ENCODE peak calls at places on chromosome 5, in eight cellular contexts. One of them, this sample, is unnamed.

GRCh38 chr5:38473008-38473407 is 83.4 kb downstream of the LIFR start:
- DNase-seq in brain microvascular endothelial cell: no peak
- DNase-seq in WERI-Rb-1: no peak
- DNase-seq in fibroblast of mammary gland: no peak
- DNase-seq in HFF-Myc: no peak
- DNase-seq in upper lobe of right lung: no peak
- DNase-seq in cardiac fibroblast: no peak
- DNase-seq in tibial nerve: no peak
- DNase-seq in this sample: no peak

GRCh38 chr5:89756955-89757354 is 652.6 kb downstream of the CETN3 start:
- DNase-seq in tibial nerve: no peak
- DNase-seq in fibroblast of mammary gland: peak
- DNase-seq in HFF-Myc: no peak
- DNase-seq in brain microvascular endothelial cell: no peak
- DNase-seq in WERI-Rb-1: no peak
- DNase-seq in upper lobe of right lung: no peak
- DNase-seq in cardiac fibroblast: peak
- DNase-seq in this sample: no peak

GRCh38 chr5:111748304-111748763 is 8.7 kb downstream of the NREP start:
- DNase-seq in upper lobe of right lung: no peak
- DNase-seq in tibial nerve: no peak
- DNase-seq in fibroblast of mammary gland: peak
- DNase-seq in brain microvascular endothelial cell: peak
- DNase-seq in HFF-Myc: peak
- DNase-seq in WERI-Rb-1: no peak
- DNase-seq in cardiac fibroblast: peak
- DNase-seq in this sample: peak

GRCh38 chr5:15844253-15844652 is 335.3 kb downstream of the MARCHF11 start:
- DNase-seq in upper lobe of right lung: no peak
- DNase-seq in fibroblast of mammary gland: no peak
- DNase-seq in WERI-Rb-1: no peak
- DNase-seq in HFF-Myc: no peak
- DNase-seq in tibial nerve: no peak
- DNase-seq in cardiac fibroblast: no peak
- DNase-seq in brain microvascular endothelial cell: no peak
- DNase-seq in this sample: no peak

GRCh38 chr5:151110122-151110681 is 29.4 kb upstream of the TNIP1 start:
- DNase-seq in fibroblast of mammary gland: no peak
- DNase-seq in upper lobe of right lung: no peak
- DNase-seq in WERI-Rb-1: no peak
- DNase-seq in tibial nerve: no peak
- DNase-seq in HFF-Myc: no peak
- DNase-seq in cardiac fibroblast: no peak
- DNase-seq in brain microvascular endothelial cell: no peak
- DNase-seq in this sample: no peak

GRCh38 chr5:60102961-60103683 is 209.6 kb upstream of the PDE4D start:
- DNase-seq in tibial nerve: no peak
- DNase-seq in WERI-Rb-1: no peak
- DNase-seq in cardiac fibroblast: peak
- DNase-seq in HFF-Myc: peak
- DNase-seq in brain microvascular endothelial cell: peak
- DNase-seq in upper lobe of right lung: no peak
- DNase-seq in fibroblast of mammary gland: peak
- DNase-seq in this sample: peak

GRCh38 chr5:108747111-108748009 is at the start of gene FER:
- DNase-seq in upper lobe of right lung: no peak
- DNase-seq in cardiac fibroblast: peak
- DNase-seq in brain microvascular endothelial cell: peak
- DNase-seq in HFF-Myc: peak
- DNase-seq in WERI-Rb-1: no peak
- DNase-seq in tibial nerve: no peak
- DNase-seq in fibroblast of mammary gland: peak
- DNase-seq in this sample: peak

GRCh38 chr5:41748631-41749030 is 121.6 kb downstream of the OXCT1 start:
- DNase-seq in WERI-Rb-1: no peak
- DNase-seq in tibial nerve: no peak
- DNase-seq in HFF-Myc: no peak
- DNase-seq in brain microvascular endothelial cell: peak
- DNase-seq in upper lobe of right lung: no peak
- DNase-seq in cardiac fibroblast: peak
- DNase-seq in fibroblast of mammary gland: peak
- DNase-seq in this sample: no peak

GRCh38 chr5:144333336-144333920 is 162.8 kb downstream of the KCTD16 start:
- DNase-seq in WERI-Rb-1: no peak
- DNase-seq in upper lobe of right lung: no peak
- DNase-seq in tibial nerve: no peak
- DNase-seq in HFF-Myc: no peak
- DNase-seq in cardiac fibroblast: no peak
- DNase-seq in fibroblast of mammary gland: no peak
- DNase-seq in brain microvascular endothelial cell: no peak
- DNase-seq in this sample: peak

GRCh38 chr5:167458412-167458811 is 833.0 kb upstream of the WWC1 start:
- DNase-seq in HFF-Myc: no peak
- DNase-seq in fibroblast of mammary gland: no peak
- DNase-seq in WERI-Rb-1: no peak
- DNase-seq in brain microvascular endothelial cell: no peak
- DNase-seq in cardiac fibroblast: no peak
- DNase-seq in tibial nerve: no peak
- DNase-seq in upper lobe of right lung: no peak
- DNase-seq in this sample: no peak

GRCh38 chr5:113293613-113294340 is 141.0 kb downstream of the TSSK1B start:
- DNase-seq in brain microvascular endothelial cell: peak
- DNase-seq in HFF-Myc: no peak
- DNase-seq in WERI-Rb-1: no peak
- DNase-seq in tibial nerve: no peak
- DNase-seq in fibroblast of mammary gland: peak
- DNase-seq in cardiac fibroblast: peak
- DNase-seq in upper lobe of right lung: no peak
- DNase-seq in this sample: peak

GRCh38 chr5:152622628-152623027 is 217.5 kb upstream of the NMUR2 start:
- DNase-seq in tibial nerve: no peak
- DNase-seq in HFF-Myc: no peak
- DNase-seq in WERI-Rb-1: no peak
- DNase-seq in cardiac fibroblast: no peak
- DNase-seq in brain microvascular endothelial cell: no peak
- DNase-seq in fibroblast of mammary gland: no peak
- DNase-seq in upper lobe of right lung: no peak
- DNase-seq in this sample: no peak

GRCh38 chr5:144150996-144151395 is 19.5 kb downstream of the YIPF5 start:
- DNase-seq in WERI-Rb-1: no peak
- DNase-seq in fibroblast of mammary gland: no peak
- DNase-seq in upper lobe of right lung: no peak
- DNase-seq in cardiac fibroblast: peak
- DNase-seq in tibial nerve: no peak
- DNase-seq in brain microvascular endothelial cell: peak
- DNase-seq in HFF-Myc: no peak
- DNase-seq in this sample: peak

GRCh38 chr5:9283473-9283872 is 262.4 kb downstream of the SEMA5A start:
- DNase-seq in cardiac fibroblast: no peak
- DNase-seq in tibial nerve: no peak
- DNase-seq in brain microvascular endothelial cell: no peak
- DNase-seq in fibroblast of mammary gland: no peak
- DNase-seq in WERI-Rb-1: no peak
- DNase-seq in HFF-Myc: no peak
- DNase-seq in upper lobe of right lung: no peak
- DNase-seq in this sample: no peak
- TF ChIP-seq CTCF in cardiac fibroblast: peak
- TF ChIP-seq CTCF in tibial nerve: no peak
- TF ChIP-seq CTCF in brain microvascular endothelial cell: peak
- TF ChIP-seq CTCF in fibroblast of mammary gland: no peak
- TF ChIP-seq CTCF in WERI-Rb-1: peak
- TF ChIP-seq CTCF in HFF-Myc: peak
- TF ChIP-seq CTCF in upper lobe of right lung: no peak
- TF ChIP-seq CTCF in this sample: no peak

DNA sequence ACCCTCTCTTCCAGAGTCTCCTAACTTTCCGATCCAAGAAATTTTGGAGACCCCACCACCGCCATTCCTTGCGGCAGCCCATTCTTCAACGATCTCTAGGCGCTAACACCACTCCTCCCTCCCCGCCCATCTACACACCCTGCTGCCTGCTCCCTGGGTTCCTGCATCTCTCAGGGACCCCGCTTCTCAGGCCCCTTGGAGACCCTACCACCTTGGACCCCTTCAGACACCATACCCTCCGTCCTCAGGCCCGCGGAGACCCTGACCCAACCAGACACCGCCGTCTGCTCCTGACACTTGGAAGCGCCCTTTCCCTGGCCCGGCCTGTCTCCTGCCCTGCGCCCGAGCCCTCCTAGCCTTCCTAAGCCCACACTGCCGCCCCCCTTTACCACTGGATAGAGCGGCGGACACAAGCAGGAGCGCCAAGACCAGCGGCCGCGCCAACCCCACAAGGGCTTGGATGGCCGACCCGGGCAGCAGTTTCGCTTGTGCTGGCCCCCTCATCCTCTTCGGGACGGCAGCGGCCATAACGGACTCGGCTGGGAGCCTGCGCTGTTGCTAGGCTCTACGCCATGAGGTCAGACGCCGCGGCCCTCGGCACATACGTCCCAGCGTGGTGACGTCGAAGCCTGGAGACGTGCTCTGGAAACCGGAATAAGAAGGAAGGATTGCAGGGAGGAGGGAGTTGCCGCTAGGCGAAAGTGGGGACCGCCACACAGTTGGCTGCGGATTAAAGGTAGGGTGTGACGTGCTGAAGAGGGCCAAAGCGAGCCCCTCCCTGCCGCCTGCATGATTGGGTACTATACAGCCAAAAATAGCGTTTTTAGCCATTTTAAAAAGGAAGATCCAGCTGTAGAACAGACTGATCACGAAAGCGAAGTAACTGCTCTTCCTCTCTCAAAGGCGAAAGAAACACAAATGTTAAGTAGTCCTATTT is at the start of gene C5orf15:
- DNase-seq in WERI-Rb-1: peak
- DNase-seq in fibroblast of mammary gland: peak
- DNase-seq in tibial nerve: peak
- DNase-seq in brain microvascular endothelial cell: peak
- DNase-seq in HFF-Myc: peak
- DNase-seq in cardiac fibroblast: peak
- DNase-seq in upper lobe of right lung: peak
- DNase-seq in this sample: peak
- TF ChIP-seq CTCF in WERI-Rb-1: no peak
- TF ChIP-seq CTCF in fibroblast of mammary gland: peak
- TF ChIP-seq CTCF in tibial nerve: peak
- TF ChIP-seq CTCF in brain microvascular endothelial cell: peak
- TF ChIP-seq CTCF in HFF-Myc: no peak
- TF ChIP-seq CTCF in cardiac fibroblast: no peak
- TF ChIP-seq CTCF in upper lobe of right lung: peak
- TF ChIP-seq CTCF in this sample: peak

GRCh38 chr5:66494437-66494836 is 101.8 kb upstream of the MAST4 start:
- DNase-seq in WERI-Rb-1: peak
- DNase-seq in HFF-Myc: no peak
- DNase-seq in tibial nerve: no peak
- DNase-seq in upper lobe of right lung: no peak
- DNase-seq in cardiac fibroblast: no peak
- DNase-seq in fibroblast of mammary gland: no peak
- DNase-seq in brain microvascular endothelial cell: no peak
- DNase-seq in this sample: no peak

GRCh38 chr5:66503203-66503789 is 92.9 kb upstream of the MAST4 start:
- DNase-seq in tibial nerve: no peak
- DNase-seq in upper lobe of right lung: no peak
- DNase-seq in cardiac fibroblast: no peak
- DNase-seq in fibroblast of mammary gland: no peak
- DNase-seq in WERI-Rb-1: no peak
- DNase-seq in HFF-Myc: no peak
- DNase-seq in brain microvascular endothelial cell: no peak
- DNase-seq in this sample: no peak

DNA sequence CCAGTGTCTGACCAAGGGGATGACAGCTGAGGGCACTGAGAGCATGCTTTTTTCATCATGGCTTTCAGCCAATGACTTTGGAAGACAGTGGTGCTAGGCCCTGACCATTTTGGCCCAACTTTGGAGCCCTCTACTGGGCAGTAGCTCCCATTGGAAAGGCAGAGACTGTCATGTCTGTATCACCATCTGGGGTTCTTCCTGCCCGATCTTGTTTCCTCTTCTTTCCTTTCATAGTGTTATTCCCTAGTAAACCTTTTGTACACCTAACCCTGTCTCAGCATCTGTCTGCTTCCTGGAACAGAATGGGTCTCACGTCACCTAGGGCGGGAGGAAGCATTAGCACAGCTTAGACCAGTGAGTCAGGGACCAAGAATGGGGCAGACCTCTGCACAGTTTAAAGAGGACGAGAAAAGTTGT is 97.4 kb upstream of the MAST4 start:
- DNase-seq in HFF-Myc: peak
- DNase-seq in fibroblast of mammary gland: peak
- DNase-seq in upper lobe of right lung: no peak
- DNase-seq in brain microvascular endothelial cell: peak
- DNase-seq in WERI-Rb-1: peak
- DNase-seq in cardiac fibroblast: peak
- DNase-seq in tibial nerve: no peak
- DNase-seq in this sample: peak
- TF ChIP-seq CTCF in HFF-Myc: peak
- TF ChIP-seq CTCF in fibroblast of mammary gland: peak
- TF ChIP-seq CTCF in upper lobe of right lung: peak
- TF ChIP-seq CTCF in brain microvascular endothelial cell: peak
- TF ChIP-seq CTCF in WERI-Rb-1: peak
- TF ChIP-seq CTCF in cardiac fibroblast: peak
- TF ChIP-seq CTCF in tibial nerve: no peak
- TF ChIP-seq CTCF in this sample: peak

DNA sequence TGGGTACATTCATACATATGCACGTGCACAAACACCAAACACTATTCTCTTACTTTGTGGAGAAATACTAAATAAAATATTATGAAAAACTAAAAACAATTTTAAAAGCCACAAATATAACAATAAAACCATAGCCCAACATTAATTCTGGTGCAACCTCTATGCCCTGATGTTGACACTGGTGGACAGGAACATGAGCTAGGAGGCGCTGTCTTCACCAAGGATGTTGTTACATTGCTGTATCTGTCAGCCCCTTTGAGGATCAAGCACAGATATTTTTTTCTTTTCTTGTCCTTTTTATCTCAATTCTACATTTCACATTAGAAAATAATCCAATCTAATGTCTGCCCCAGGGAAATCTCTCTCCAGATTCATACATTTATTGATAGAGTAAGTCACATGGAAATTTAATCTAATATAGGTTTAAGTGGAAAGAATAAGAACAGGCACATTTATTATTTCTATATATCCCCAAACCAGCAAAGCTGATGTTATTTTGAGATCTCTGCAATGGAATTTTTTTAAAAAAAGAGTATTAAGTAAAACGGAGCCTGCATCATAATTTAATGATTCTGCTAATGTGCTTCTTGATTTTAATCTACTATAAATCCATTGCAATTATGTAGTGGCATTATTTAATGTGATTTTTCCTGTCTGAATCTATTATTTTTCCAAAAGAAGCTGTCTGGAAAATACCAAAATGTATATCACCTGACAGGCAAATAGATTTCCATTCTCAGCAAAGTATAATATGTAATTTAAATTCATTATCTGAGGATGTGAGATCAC is 716.5 kb downstream of the MTRR start:
- DNase-seq in cardiac fibroblast: no peak
- DNase-seq in fibroblast of mammary gland: no peak
- DNase-seq in brain microvascular endothelial cell: no peak
- DNase-seq in HFF-Myc: no peak
- DNase-seq in WERI-Rb-1: no peak
- DNase-seq in upper lobe of right lung: no peak
- DNase-seq in tibial nerve: no peak
- DNase-seq in this sample: no peak
- TF ChIP-seq CTCF in cardiac fibroblast: peak
- TF ChIP-seq CTCF in fibroblast of mammary gland: peak
- TF ChIP-seq CTCF in brain microvascular endothelial cell: peak
- TF ChIP-seq CTCF in HFF-Myc: peak
- TF ChIP-seq CTCF in WERI-Rb-1: no peak
- TF ChIP-seq CTCF in upper lobe of right lung: no peak
- TF ChIP-seq CTCF in tibial nerve: no peak
- TF ChIP-seq CTCF in this sample: peak

This sample was measured in AG10803.